ENCODE peak calls at places on chromosomes 11 and 22, in five cellular contexts. One of them, this sample, is unnamed.

GRCh38 chr22:26673485-26673884 is 16.1 kb downstream of the MIAT start:
- DNase-seq in natural killer cell: no peak
- DNase-seq in fibroblast of pulmonary artery: peak
- DNase-seq in body of pancreas: no peak
- DNase-seq in fibroblast of lung: peak
- DNase-seq in this sample: no peak

GRCh38 chr11:113697075-113697474 is 9.0 kb downstream of the TMPRSS5 start:
- DNase-seq in natural killer cell: no peak
- DNase-seq in fibroblast of pulmonary artery: no peak
- DNase-seq in body of pancreas: no peak
- DNase-seq in fibroblast of lung: no peak
- DNase-seq in this sample: no peak

GRCh38 chr22:46649176-46650077 is 29.2 kb downstream of the GRAMD4 start:
- DNase-seq in natural killer cell: no peak
- DNase-seq in fibroblast of pulmonary artery: peak
- DNase-seq in body of pancreas: no peak
- DNase-seq in fibroblast of lung: no peak
- DNase-seq in this sample: no peak

GRCh38 chr22:37175414-37176144 is 12.5 kb downstream of the C1QTNF6 start:
- DNase-seq in natural killer cell: no peak
- DNase-seq in fibroblast of pulmonary artery: no peak
- DNase-seq in body of pancreas: peak
- DNase-seq in fibroblast of lung: no peak
- DNase-seq in this sample: peak

GRCh38 chr22:44205713-44206645 is 25.3 kb downstream of the PARVG start:
- DNase-seq in natural killer cell: no peak
- DNase-seq in fibroblast of pulmonary artery: no peak
- DNase-seq in body of pancreas: no peak
- DNase-seq in fibroblast of lung: no peak
- DNase-seq in this sample: no peak

GRCh38 chr11:126188332-126189108 is 22.9 kb downstream of the RPUSD4 start:
- DNase-seq in natural killer cell: no peak
- DNase-seq in fibroblast of pulmonary artery: no peak
- DNase-seq in body of pancreas: no peak
- DNase-seq in fibroblast of lung: no peak
- DNase-seq in this sample: no peak

GRCh38 chr11:44979536-44980399 is 29.1 kb upstream of the TP53I11 start:
- DNase-seq in natural killer cell: no peak
- DNase-seq in fibroblast of pulmonary artery: peak
- DNase-seq in body of pancreas: peak
- DNase-seq in fibroblast of lung: no peak
- DNase-seq in this sample: no peak

GRCh38 chr22:36822581-36822980 is 5.7 kb upstream of the PVALB start:
- DNase-seq in natural killer cell: no peak
- DNase-seq in fibroblast of pulmonary artery: no peak
- DNase-seq in body of pancreas: no peak
- DNase-seq in fibroblast of lung: no peak
- DNase-seq in this sample: no peak

GRCh38 chr11:78101073-78101472 is 21.4 kb upstream of the NDUFC2 start:
- DNase-seq in natural killer cell: no peak
- DNase-seq in fibroblast of pulmonary artery: peak
- DNase-seq in body of pancreas: no peak
- DNase-seq in fibroblast of lung: peak
- DNase-seq in this sample: no peak

GRCh38 chr11:66410191-66410590 is 10.6 kb upstream of the NPAS4 start:
- DNase-seq in natural killer cell: no peak
- DNase-seq in fibroblast of pulmonary artery: no peak
- DNase-seq in body of pancreas: no peak
- DNase-seq in fibroblast of lung: no peak
- DNase-seq in this sample: no peak

GRCh38 chr11:38543311-38543710 is 1945.3 kb upstream of the RAG2 start:
- DNase-seq in natural killer cell: no peak
- DNase-seq in fibroblast of pulmonary artery: peak
- DNase-seq in body of pancreas: no peak
- DNase-seq in fibroblast of lung: peak
- DNase-seq in this sample: no peak

GRCh38 chr22:42376721-42377177 is 55.5 kb downstream of the NFAM1 start:
- DNase-seq in natural killer cell: no peak
- DNase-seq in fibroblast of pulmonary artery: peak
- DNase-seq in body of pancreas: peak
- DNase-seq in fibroblast of lung: peak
- DNase-seq in this sample: no peak

GRCh38 chr22:20249797-20250354 is 18.2 kb downstream of the RTN4R start:
- DNase-seq in natural killer cell: no peak
- DNase-seq in fibroblast of pulmonary artery: peak
- DNase-seq in body of pancreas: peak
- DNase-seq in fibroblast of lung: peak
- DNase-seq in this sample: no peak

GRCh38 chr11:112538529-112538928 is 277.9 kb upstream of the PLET1 start:
- DNase-seq in natural killer cell: no peak
- DNase-seq in fibroblast of pulmonary artery: no peak
- DNase-seq in body of pancreas: no peak
- DNase-seq in fibroblast of lung: no peak
- DNase-seq in this sample: no peak

GRCh38 chr11:22163394-22163797 is 29.5 kb upstream of the ANO5 start:
- DNase-seq in natural killer cell: no peak
- DNase-seq in fibroblast of pulmonary artery: no peak
- DNase-seq in body of pancreas: no peak
- DNase-seq in fibroblast of lung: no peak
- DNase-seq in this sample: no peak

GRCh38 chr11:33877029-33877428 is 14.8 kb downstream of the LMO2 start:
- DNase-seq in natural killer cell: no peak
- DNase-seq in fibroblast of pulmonary artery: no peak
- DNase-seq in body of pancreas: no peak
- DNase-seq in fibroblast of lung: no peak
- DNase-seq in this sample: no peak

GRCh38 chr11:69106124-69106811 is 49.5 kb upstream of the SMIM38 start:
- DNase-seq in natural killer cell: no peak
- DNase-seq in fibroblast of pulmonary artery: no peak
- DNase-seq in body of pancreas: peak
- DNase-seq in fibroblast of lung: no peak
- DNase-seq in this sample: no peak

GRCh38 chr22:16975155-16975885 is 32.7 kb downstream of the GAB4 start:
- DNase-seq in natural killer cell: no peak
- DNase-seq in fibroblast of pulmonary artery: no peak
- DNase-seq in body of pancreas: no peak
- DNase-seq in fibroblast of lung: no peak
- DNase-seq in this sample: no peak

GRCh38 chr11:72814831-72815618 is 814 bp downstream of the ATG16L2 start:
- DNase-seq in natural killer cell: no peak
- DNase-seq in fibroblast of pulmonary artery: peak
- DNase-seq in body of pancreas: peak
- DNase-seq in fibroblast of lung: peak
- DNase-seq in this sample: no peak

GRCh38 chr11:3192511-3193372 is 25.9 kb downstream of the MRGPRG start:
- DNase-seq in natural killer cell: peak
- DNase-seq in fibroblast of pulmonary artery: no peak
- DNase-seq in body of pancreas: no peak
- DNase-seq in fibroblast of lung: no peak
- DNase-seq in this sample: no peak

GRCh38 chr11:55714982-55715888 is 53.2 kb downstream of the OR4C6 start:
- DNase-seq in natural killer cell: no peak
- DNase-seq in fibroblast of pulmonary artery: no peak
- DNase-seq in body of pancreas: no peak
- DNase-seq in fibroblast of lung: no peak
- DNase-seq in this sample: no peak
- TF ChIP-seq CTCF in natural killer cell: no peak
- TF ChIP-seq CTCF in fibroblast of pulmonary artery: no peak
- TF ChIP-seq CTCF in body of pancreas: no peak
- TF ChIP-seq CTCF in fibroblast of lung: no peak
- TF ChIP-seq CTCF in this sample: no peak

GRCh38 chr11:119479685-119480275 is 56.8 kb upstream of the THY1 start:
- DNase-seq in natural killer cell: no peak
- DNase-seq in fibroblast of pulmonary artery: peak
- DNase-seq in body of pancreas: no peak
- DNase-seq in fibroblast of lung: peak
- DNase-seq in this sample: no peak
- TF ChIP-seq CTCF in natural killer cell: no peak
- TF ChIP-seq CTCF in fibroblast of pulmonary artery: peak
- TF ChIP-seq CTCF in body of pancreas: no peak
- TF ChIP-seq CTCF in fibroblast of lung: peak
- TF ChIP-seq CTCF in this sample: no peak

GRCh38 chr11:131198646-131199285 is 171.6 kb upstream of the NTM start:
- DNase-seq in natural killer cell: no peak
- DNase-seq in fibroblast of pulmonary artery: no peak
- DNase-seq in body of pancreas: no peak
- DNase-seq in fibroblast of lung: no peak
- DNase-seq in this sample: no peak
- TF ChIP-seq CTCF in natural killer cell: no peak
- TF ChIP-seq CTCF in fibroblast of pulmonary artery: no peak
- TF ChIP-seq CTCF in body of pancreas: no peak
- TF ChIP-seq CTCF in fibroblast of lung: no peak
- TF ChIP-seq CTCF in this sample: no peak

GRCh38 chr11:64100782-64101358 is 65.0 kb downstream of the MACROD1 start:
- DNase-seq in natural killer cell: no peak
- DNase-seq in fibroblast of pulmonary artery: no peak
- DNase-seq in body of pancreas: no peak
- DNase-seq in fibroblast of lung: no peak
- DNase-seq in this sample: no peak

GRCh38 chr11:64102005-64102738 is 63.7 kb downstream of the MACROD1 start:
- DNase-seq in natural killer cell: no peak
- DNase-seq in fibroblast of pulmonary artery: no peak
- DNase-seq in body of pancreas: no peak
- DNase-seq in fibroblast of lung: no peak
- DNase-seq in this sample: no peak

GRCh38 chr11:64101461-64101860 is 64.5 kb downstream of the MACROD1 start:
- DNase-seq in natural killer cell: no peak
- DNase-seq in fibroblast of pulmonary artery: no peak
- DNase-seq in body of pancreas: no peak
- DNase-seq in fibroblast of lung: no peak
- DNase-seq in this sample: no peak

GRCh38 chr11:64099436-64099835 is 63.7 kb downstream of the FLRT1 start:
- DNase-seq in natural killer cell: no peak
- DNase-seq in fibroblast of pulmonary artery: no peak
- DNase-seq in body of pancreas: no peak
- DNase-seq in fibroblast of lung: no peak
- DNase-seq in this sample: no peak

GRCh38 chr11:64100345-64100744 is 64.6 kb downstream of the FLRT1 start:
- DNase-seq in natural killer cell: no peak
- DNase-seq in fibroblast of pulmonary artery: no peak
- DNase-seq in body of pancreas: no peak
- DNase-seq in fibroblast of lung: no peak
- DNase-seq in this sample: no peak
- TF ChIP-seq CTCF in natural killer cell: no peak
- TF ChIP-seq CTCF in fibroblast of pulmonary artery: peak
- TF ChIP-seq CTCF in body of pancreas: no peak
- TF ChIP-seq CTCF in fibroblast of lung: peak
- TF ChIP-seq CTCF in this sample: no peak

GRCh38 chr22:50059185-50059880 is 1.2 kb upstream of the TTLL8 start:
- DNase-seq in natural killer cell: no peak
- DNase-seq in fibroblast of pulmonary artery: peak
- DNase-seq in body of pancreas: no peak
- DNase-seq in fibroblast of lung: no peak
- DNase-seq in this sample: no peak
- TF ChIP-seq CTCF in natural killer cell: no peak
- TF ChIP-seq CTCF in fibroblast of pulmonary artery: peak
- TF ChIP-seq CTCF in body of pancreas: no peak
- TF ChIP-seq CTCF in fibroblast of lung: peak
- TF ChIP-seq CTCF in this sample: no peak

DNA sequence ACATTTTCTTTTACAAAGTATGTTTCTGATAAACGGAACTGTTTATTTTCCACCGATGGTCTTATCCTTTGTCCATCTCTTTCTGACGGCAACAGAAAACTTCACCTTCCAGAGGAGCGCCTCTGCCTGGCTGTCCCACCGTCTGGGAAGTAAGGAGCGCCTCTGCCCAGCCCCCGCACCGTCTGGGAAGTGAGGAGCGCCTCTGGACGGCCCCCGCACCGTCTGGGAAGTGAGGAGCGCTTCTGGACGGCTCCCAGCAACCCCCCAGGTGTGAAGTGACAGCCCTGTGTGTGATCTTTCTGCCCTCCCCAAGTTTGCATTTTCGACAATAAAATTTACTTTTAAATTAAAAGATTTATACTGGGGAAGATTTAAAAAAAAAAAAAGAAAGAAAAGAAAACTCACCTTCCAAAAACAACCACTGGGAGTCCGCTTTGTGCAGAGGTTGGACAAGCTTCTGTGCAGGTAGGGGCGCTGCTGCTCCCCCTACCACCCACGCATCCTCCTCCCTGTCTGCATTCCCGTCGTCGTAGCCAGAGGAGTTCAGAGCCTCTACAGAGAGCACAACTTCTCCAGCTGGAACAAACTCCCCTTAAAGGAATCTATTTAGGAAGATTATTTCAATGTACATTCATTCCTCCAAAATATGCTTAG is 1.0 kb upstream of the APOBEC3B start:
- DNase-seq in natural killer cell: no peak
- DNase-seq in fibroblast of pulmonary artery: peak
- DNase-seq in body of pancreas: peak
- DNase-seq in fibroblast of lung: peak
- DNase-seq in this sample: no peak
- TF ChIP-seq CTCF in natural killer cell: no peak
- TF ChIP-seq CTCF in fibroblast of pulmonary artery: peak
- TF ChIP-seq CTCF in body of pancreas: peak
- TF ChIP-seq CTCF in fibroblast of lung: peak
- TF ChIP-seq CTCF in this sample: no peak

This sample was measured in activated B cell treated with CpG ODN at 0.5 μM for 24 hours.